ENCODE peak calls at places on chromosomes 1 and 21, in six cellular contexts. One of them, this sample, is unnamed.
A peak's percentile ranks its signal among the peaks of the same experiment; 100 is the strongest.

GRCh38 chr1:206912445-206913095 is 9.2 kb downstream of the FCMR start:
- DNase-seq in K562: peak; percentile 89
- DNase-seq in GM12892: peak; percentile 51
- DNase-seq in GM12878: no peak
- DNase-seq in HepG2: peak; percentile 61
- DNase-seq in H1: peak; percentile 67
- DNase-seq in this sample: no peak

GRCh38 chr1:13588946-13589345 is 5.3 kb downstream of the PDPN start:
- DNase-seq in K562: no peak
- DNase-seq in GM12892: no peak
- DNase-seq in GM12878: no peak
- DNase-seq in HepG2: no peak
- DNase-seq in H1: no peak
- DNase-seq in this sample: no peak

GRCh38 chr1:101388904-101389546 is 152.2 kb downstream of the S1PR1 start:
- DNase-seq in K562: no peak
- DNase-seq in GM12892: no peak
- DNase-seq in GM12878: peak; percentile 90
- DNase-seq in HepG2: no peak
- DNase-seq in H1: no peak
- DNase-seq in this sample: no peak

GRCh38 chr1:62294211-62294610 is 25.0 kb downstream of the KANK4 start:
- DNase-seq in K562: peak; percentile 22
- DNase-seq in GM12892: no peak
- DNase-seq in GM12878: no peak
- DNase-seq in HepG2: peak; percentile 40
- DNase-seq in H1: no peak
- DNase-seq in this sample: no peak

GRCh38 chr1:183022202-183023145 is 746 bp upstream of the LAMC1 start:
- DNase-seq in K562: peak; percentile 63
- DNase-seq in GM12892: peak; percentile 48
- DNase-seq in GM12878: peak; percentile 49
- DNase-seq in HepG2: peak; percentile 73
- DNase-seq in H1: peak; percentile 83
- DNase-seq in this sample: peak; percentile 49

GRCh38 chr1:29969576-29969975 is 733.3 kb downstream of the PTPRU start:
- DNase-seq in K562: no peak
- DNase-seq in GM12892: no peak
- DNase-seq in GM12878: no peak
- DNase-seq in HepG2: no peak
- DNase-seq in H1: peak; percentile 7
- DNase-seq in this sample: no peak

GRCh38 chr21:29979043-29979442 is 39.2 kb upstream of the GRIK1 start:
- DNase-seq in K562: no peak
- DNase-seq in GM12892: no peak
- DNase-seq in GM12878: no peak
- DNase-seq in HepG2: no peak
- DNase-seq in H1: no peak
- DNase-seq in this sample: no peak

GRCh38 chr1:78277253-78277652 is 213.5 kb upstream of the PTGFR start:
- DNase-seq in K562: no peak
- DNase-seq in GM12892: no peak
- DNase-seq in GM12878: no peak
- DNase-seq in HepG2: no peak
- DNase-seq in H1: no peak
- DNase-seq in this sample: no peak

GRCh38 chr21:32978346-32979270 is 47.1 kb upstream of the OLIG2 start:
- DNase-seq in K562: no peak
- DNase-seq in GM12892: no peak
- DNase-seq in GM12878: no peak
- DNase-seq in HepG2: no peak
- DNase-seq in H1: no peak
- DNase-seq in this sample: no peak

GRCh38 chr1:196001188-196001587 is 607.1 kb downstream of the KCNT2 start:
- DNase-seq in K562: no peak
- DNase-seq in GM12892: no peak
- DNase-seq in GM12878: no peak
- DNase-seq in HepG2: no peak
- DNase-seq in H1: no peak
- DNase-seq in this sample: no peak

GRCh38 chr1:196007763-196008162 is 600.5 kb downstream of the KCNT2 start:
- DNase-seq in K562: no peak
- DNase-seq in GM12892: no peak
- DNase-seq in GM12878: no peak
- DNase-seq in HepG2: peak; percentile 20
- DNase-seq in H1: no peak
- DNase-seq in this sample: no peak

GRCh38 chr1:195999022-195999421 is 609.2 kb downstream of the KCNT2 start:
- DNase-seq in K562: peak; percentile 20
- DNase-seq in GM12892: no peak
- DNase-seq in GM12878: no peak
- DNase-seq in HepG2: no peak
- DNase-seq in H1: no peak
- DNase-seq in this sample: no peak

GRCh38 chr1:196002906-196003305 is 605.3 kb downstream of the KCNT2 start:
- DNase-seq in K562: no peak
- DNase-seq in GM12892: no peak
- DNase-seq in GM12878: no peak
- DNase-seq in HepG2: no peak
- DNase-seq in H1: no peak
- DNase-seq in this sample: no peak
- TF ChIP-seq TAF1 in K562: no peak
- TF ChIP-seq TAF1 in GM12892: no peak
- TF ChIP-seq TAF1 in GM12878: no peak
- TF ChIP-seq TAF1 in HepG2: no peak
- TF ChIP-seq TAF1 in H1: no peak
- TF ChIP-seq TAF1 in this sample: no peak

DNA sequence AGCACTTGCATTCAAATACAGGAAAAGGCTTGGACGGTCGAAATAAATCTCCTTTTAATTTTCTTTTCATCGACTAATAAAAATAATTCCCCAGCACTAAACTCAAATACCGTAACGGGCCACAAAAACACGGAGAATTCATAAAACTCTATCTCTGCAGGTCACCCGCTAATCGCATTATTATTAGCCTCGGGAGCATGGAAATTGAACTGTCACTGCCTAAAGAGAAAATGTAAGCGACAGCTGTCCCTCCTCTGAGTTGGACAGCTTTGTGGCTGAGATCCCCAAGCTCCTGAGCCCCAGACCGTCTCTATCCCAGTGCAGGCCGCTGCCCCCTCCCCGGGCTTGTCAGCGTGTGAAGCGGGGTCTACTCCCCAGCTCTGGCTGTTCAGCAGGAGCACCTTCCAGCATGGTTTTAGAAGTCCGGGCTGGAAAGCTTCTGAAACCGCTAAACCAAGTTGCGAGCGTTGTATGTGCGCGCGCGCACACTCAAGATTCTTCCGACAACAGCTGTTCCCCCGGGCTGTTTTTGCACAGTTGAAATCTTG is 1.8 kb downstream of the TBX15 start:
- DNase-seq in K562: peak; percentile 39
- DNase-seq in GM12892: no peak
- DNase-seq in GM12878: no peak
- DNase-seq in HepG2: no peak
- DNase-seq in H1: no peak
- DNase-seq in this sample: no peak
- TF ChIP-seq POLR2A in K562: no peak
- TF ChIP-seq POLR2A in GM12892: no peak
- TF ChIP-seq POLR2A in GM12878: no peak
- TF ChIP-seq POLR2A in HepG2: no peak
- TF ChIP-seq POLR2A in H1: no peak
- TF ChIP-seq POLR2A in this sample: no peak

GRCh38 chr21:44993321-44994015 is 53.6 kb downstream of the SLX9 start:
- DNase-seq in K562: no peak
- DNase-seq in GM12892: no peak
- DNase-seq in GM12878: no peak
- DNase-seq in HepG2: no peak
- DNase-seq in H1: no peak
- DNase-seq in this sample: no peak
- TF ChIP-seq TAF1 in K562: no peak
- TF ChIP-seq TAF1 in GM12892: no peak
- TF ChIP-seq TAF1 in GM12878: no peak
- TF ChIP-seq TAF1 in HepG2: no peak
- TF ChIP-seq TAF1 in H1: no peak
- TF ChIP-seq TAF1 in this sample: no peak

DNA sequence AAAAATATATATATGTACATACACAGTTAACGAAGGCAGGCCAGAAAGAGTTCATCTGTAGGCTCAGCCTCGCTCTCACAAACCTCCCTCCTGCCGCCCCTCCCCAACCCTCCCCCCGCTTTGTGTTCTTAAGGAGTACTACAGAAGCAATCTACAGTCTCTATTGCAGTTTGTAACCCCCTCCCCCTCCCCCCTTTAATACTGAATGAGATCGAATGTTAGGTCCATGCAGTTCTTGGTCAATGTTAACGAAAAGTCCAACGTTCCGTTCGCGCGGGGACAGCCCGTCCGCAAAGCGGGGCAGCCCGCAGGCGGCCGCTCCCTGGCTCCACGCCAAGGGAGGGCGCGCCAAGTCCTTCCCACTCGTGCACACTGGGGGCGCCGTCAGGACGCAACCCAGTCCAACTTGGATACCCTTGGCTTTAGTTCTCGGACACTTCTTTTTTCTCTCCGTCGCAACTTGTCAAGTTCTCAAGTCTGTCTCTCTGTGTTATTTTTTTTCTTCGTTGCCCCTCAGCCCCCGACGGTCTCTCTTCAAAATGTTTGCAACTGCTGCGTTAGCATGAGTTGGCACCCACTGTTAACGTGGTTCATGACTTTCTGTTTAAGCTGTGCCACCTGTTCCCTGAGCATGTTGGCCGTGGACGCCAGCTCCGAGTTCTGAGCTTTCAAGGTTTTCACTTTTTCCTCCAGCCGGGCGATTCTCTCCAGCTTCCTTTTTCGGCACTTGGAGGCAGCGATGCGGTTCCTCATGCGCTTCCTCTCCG is 2.1 kb downstream of the JUN start:
- DNase-seq in K562: peak; percentile 82
- DNase-seq in GM12892: no peak
- DNase-seq in GM12878: no peak
- DNase-seq in HepG2: no peak
- DNase-seq in H1: peak; percentile 57
- DNase-seq in this sample: no peak
- TF ChIP-seq POLR2A in K562: no peak
- TF ChIP-seq POLR2A in GM12892: peak; percentile 58
- TF ChIP-seq POLR2A in GM12878: no peak
- TF ChIP-seq POLR2A in HepG2: peak; percentile 54
- TF ChIP-seq POLR2A in H1: peak; percentile 42
- TF ChIP-seq POLR2A in this sample: no peak

GRCh38 chr1:230208619-230209261 is 141.7 kb downstream of the GALNT2 start:
- DNase-seq in K562: no peak
- DNase-seq in GM12892: no peak
- DNase-seq in GM12878: no peak
- DNase-seq in HepG2: no peak
- DNase-seq in H1: no peak
- DNase-seq in this sample: peak; percentile 43

GRCh38 chr1:230207598-230207997 is 140.6 kb downstream of the GALNT2 start:
- DNase-seq in K562: no peak
- DNase-seq in GM12892: no peak
- DNase-seq in GM12878: no peak
- DNase-seq in HepG2: no peak
- DNase-seq in H1: no peak
- DNase-seq in this sample: no peak

GRCh38 chr1:230205719-230206198 is 138.7 kb downstream of the GALNT2 start:
- DNase-seq in K562: peak; percentile 87
- DNase-seq in GM12892: no peak
- DNase-seq in GM12878: no peak
- DNase-seq in HepG2: no peak
- DNase-seq in H1: no peak
- DNase-seq in this sample: no peak

GRCh38 chr1:230204852-230205251 is 137.8 kb downstream of the GALNT2 start:
- DNase-seq in K562: peak; percentile 14
- DNase-seq in GM12892: no peak
- DNase-seq in GM12878: no peak
- DNase-seq in HepG2: no peak
- DNase-seq in H1: no peak
- DNase-seq in this sample: no peak

GRCh38 chr1:230206976-230207375 is 139.9 kb downstream of the GALNT2 start:
- DNase-seq in K562: no peak
- DNase-seq in GM12892: no peak
- DNase-seq in GM12878: no peak
- DNase-seq in HepG2: no peak
- DNase-seq in H1: no peak
- DNase-seq in this sample: no peak
- TF ChIP-seq TAF1 in K562: no peak
- TF ChIP-seq TAF1 in GM12892: no peak
- TF ChIP-seq TAF1 in GM12878: no peak
- TF ChIP-seq TAF1 in HepG2: no peak
- TF ChIP-seq TAF1 in H1: no peak
- TF ChIP-seq TAF1 in this sample: no peak

GRCh38 chr1:180912801-180913616 is at the start of gene KIAA1614:
- DNase-seq in K562: no peak
- DNase-seq in GM12892: no peak
- DNase-seq in GM12878: no peak
- DNase-seq in HepG2: no peak
- DNase-seq in H1: peak; percentile 79
- DNase-seq in this sample: no peak
- TF ChIP-seq POLR2A in K562: no peak
- TF ChIP-seq POLR2A in GM12892: no peak
- TF ChIP-seq POLR2A in GM12878: no peak
- TF ChIP-seq POLR2A in HepG2: no peak
- TF ChIP-seq POLR2A in H1: no peak
- TF ChIP-seq POLR2A in this sample: no peak

GRCh38 chr1:218546314-218546713 is 201.2 kb downstream of the TGFB2 start:
- DNase-seq in K562: no peak
- DNase-seq in GM12892: no peak
- DNase-seq in GM12878: no peak
- DNase-seq in HepG2: no peak
- DNase-seq in H1: no peak
- DNase-seq in this sample: no peak
- TF ChIP-seq TAF1 in K562: no peak
- TF ChIP-seq TAF1 in GM12892: no peak
- TF ChIP-seq TAF1 in GM12878: no peak
- TF ChIP-seq TAF1 in HepG2: no peak
- TF ChIP-seq TAF1 in H1: no peak
- TF ChIP-seq TAF1 in this sample: no peak